ENCODE peak calls at places on chromosomes 2 and 18, in eight cellular contexts. One of them, this sample, is unnamed. For H3K9me3, the result is how much of the 10 kb centered on the place peaks cover.

GRCh38 chr2:83900859-83901258 is 558.2 kb downstream of the SUCLG1 start:
- DNase-seq in mesenchymal stem cell: no peak
- DNase-seq in CD8-positive, alpha-beta memory T cell: no peak
- DNase-seq in right atrium auricular region: no peak
- DNase-seq in esophagus muscularis mucosa: no peak
- DNase-seq in cardiac muscle cell: no peak
- DNase-seq in SK-N-SH: no peak
- DNase-seq in adrenal gland: no peak
- DNase-seq in this sample: no peak

GRCh38 chr2:42186945-42187632 is 17.9 kb downstream of the EML4 start:
- DNase-seq in esophagus muscularis mucosa: no peak
- DNase-seq in cardiac muscle cell: no peak
- DNase-seq in adrenal gland: no peak
- DNase-seq in mesenchymal stem cell: no peak
- DNase-seq in SK-N-SH: no peak
- DNase-seq in right atrium auricular region: no peak
- DNase-seq in CD8-positive, alpha-beta memory T cell: no peak
- DNase-seq in this sample: no peak

GRCh38 chr18:26618130-26618529 is 69.8 kb upstream of the KCTD1 start:
- DNase-seq in SK-N-SH: no peak
- DNase-seq in adrenal gland: no peak
- DNase-seq in right atrium auricular region: no peak
- DNase-seq in mesenchymal stem cell: no peak
- DNase-seq in cardiac muscle cell: no peak
- DNase-seq in CD8-positive, alpha-beta memory T cell: no peak
- DNase-seq in esophagus muscularis mucosa: no peak
- DNase-seq in this sample: no peak

GRCh38 chr2:239247401-239248245 is 153.2 kb downstream of the HDAC4 start:
- DNase-seq in SK-N-SH: no peak
- DNase-seq in esophagus muscularis mucosa: no peak
- DNase-seq in right atrium auricular region: no peak
- DNase-seq in adrenal gland: no peak
- DNase-seq in CD8-positive, alpha-beta memory T cell: no peak
- DNase-seq in mesenchymal stem cell: no peak
- DNase-seq in cardiac muscle cell: no peak
- DNase-seq in this sample: no peak

GRCh38 chr2:38475567-38475881 is 98.5 kb upstream of the ATL2 start:
- DNase-seq in mesenchymal stem cell: no peak
- DNase-seq in CD8-positive, alpha-beta memory T cell: no peak
- DNase-seq in cardiac muscle cell: no peak
- DNase-seq in right atrium auricular region: no peak
- DNase-seq in esophagus muscularis mucosa: no peak
- DNase-seq in adrenal gland: no peak
- DNase-seq in SK-N-SH: no peak
- DNase-seq in this sample: no peak

GRCh38 chr2:241803387-241804325 is 5.3 kb upstream of the NEU4 start:
- DNase-seq in SK-N-SH: peak
- DNase-seq in adrenal gland: peak
- DNase-seq in cardiac muscle cell: peak
- DNase-seq in esophagus muscularis mucosa: peak
- DNase-seq in CD8-positive, alpha-beta memory T cell: peak
- DNase-seq in mesenchymal stem cell: no peak
- DNase-seq in right atrium auricular region: no peak
- DNase-seq in this sample: no peak

GRCh38 chr2:179240481-179241451 is 23.9 kb downstream of the SESTD1 start:
- DNase-seq in esophagus muscularis mucosa: no peak
- DNase-seq in adrenal gland: no peak
- DNase-seq in CD8-positive, alpha-beta memory T cell: no peak
- DNase-seq in SK-N-SH: no peak
- DNase-seq in mesenchymal stem cell: no peak
- DNase-seq in cardiac muscle cell: no peak
- DNase-seq in right atrium auricular region: no peak
- DNase-seq in this sample: no peak

GRCh38 chr2:213238753-213239591 is 45.3 kb upstream of the SPAG16 start:
- DNase-seq in right atrium auricular region: no peak
- DNase-seq in esophagus muscularis mucosa: no peak
- DNase-seq in SK-N-SH: no peak
- DNase-seq in mesenchymal stem cell: peak
- DNase-seq in adrenal gland: no peak
- DNase-seq in cardiac muscle cell: peak
- DNase-seq in CD8-positive, alpha-beta memory T cell: no peak
- DNase-seq in this sample: peak

GRCh38 chr18:63119647-63120046 is 199.9 kb downstream of the BCL2 start:
- DNase-seq in cardiac muscle cell: peak
- DNase-seq in CD8-positive, alpha-beta memory T cell: no peak
- DNase-seq in mesenchymal stem cell: peak
- DNase-seq in esophagus muscularis mucosa: no peak
- DNase-seq in right atrium auricular region: no peak
- DNase-seq in SK-N-SH: peak
- DNase-seq in adrenal gland: no peak
- DNase-seq in this sample: peak

GRCh38 chr2:100064592-100065006 is 77.8 kb downstream of the AFF3 start:
- DNase-seq in esophagus muscularis mucosa: no peak
- DNase-seq in mesenchymal stem cell: no peak
- DNase-seq in CD8-positive, alpha-beta memory T cell: no peak
- DNase-seq in adrenal gland: no peak
- DNase-seq in cardiac muscle cell: no peak
- DNase-seq in SK-N-SH: no peak
- DNase-seq in right atrium auricular region: no peak
- DNase-seq in this sample: no peak

GRCh38 chr2:3320910-3321605 is 56.6 kb downstream of the EIPR1 start:
- DNase-seq in right atrium auricular region: no peak
- DNase-seq in adrenal gland: no peak
- DNase-seq in cardiac muscle cell: no peak
- DNase-seq in mesenchymal stem cell: no peak
- DNase-seq in esophagus muscularis mucosa: no peak
- DNase-seq in CD8-positive, alpha-beta memory T cell: no peak
- DNase-seq in SK-N-SH: no peak
- DNase-seq in this sample: no peak

GRCh38 chr2:216151313-216152030 is 42.3 kb downstream of the XRCC5 start:
- DNase-seq in CD8-positive, alpha-beta memory T cell: no peak
- DNase-seq in right atrium auricular region: no peak
- DNase-seq in mesenchymal stem cell: peak
- DNase-seq in SK-N-SH: peak
- DNase-seq in cardiac muscle cell: peak
- DNase-seq in adrenal gland: no peak
- DNase-seq in esophagus muscularis mucosa: no peak
- DNase-seq in this sample: no peak

GRCh38 chr2:223888251-223888650 is 50.9 kb upstream of the AP1S3 start:
- DNase-seq in esophagus muscularis mucosa: no peak
- DNase-seq in adrenal gland: no peak
- DNase-seq in CD8-positive, alpha-beta memory T cell: no peak
- DNase-seq in cardiac muscle cell: no peak
- DNase-seq in mesenchymal stem cell: no peak
- DNase-seq in SK-N-SH: no peak
- DNase-seq in right atrium auricular region: no peak
- DNase-seq in this sample: peak

GRCh38 chr18:75052475-75052874 is 156.5 kb downstream of the PTGR3 start:
- DNase-seq in CD8-positive, alpha-beta memory T cell: no peak
- DNase-seq in right atrium auricular region: no peak
- DNase-seq in mesenchymal stem cell: no peak
- DNase-seq in esophagus muscularis mucosa: no peak
- DNase-seq in cardiac muscle cell: no peak
- DNase-seq in SK-N-SH: no peak
- DNase-seq in adrenal gland: no peak
- DNase-seq in this sample: no peak

GRCh38 chr18:73365018-73365417 is 497.2 kb upstream of the NETO1 start:
- DNase-seq in cardiac muscle cell: no peak
- DNase-seq in esophagus muscularis mucosa: no peak
- DNase-seq in adrenal gland: peak
- DNase-seq in mesenchymal stem cell: no peak
- DNase-seq in CD8-positive, alpha-beta memory T cell: no peak
- DNase-seq in SK-N-SH: no peak
- DNase-seq in right atrium auricular region: no peak
- DNase-seq in this sample: no peak

GRCh38 chr2:144349674-144350073 is 170.2 kb downstream of the ZEB2 start:
- DNase-seq in CD8-positive, alpha-beta memory T cell: no peak
- DNase-seq in esophagus muscularis mucosa: no peak
- DNase-seq in cardiac muscle cell: no peak
- DNase-seq in mesenchymal stem cell: no peak
- DNase-seq in SK-N-SH: no peak
- DNase-seq in adrenal gland: no peak
- DNase-seq in right atrium auricular region: no peak
- DNase-seq in this sample: no peak

GRCh38 chr2:97993926-97994325 is 1.8 kb downstream of the TMEM131 start:
- DNase-seq in mesenchymal stem cell: no peak
- DNase-seq in esophagus muscularis mucosa: no peak
- DNase-seq in adrenal gland: no peak
- DNase-seq in cardiac muscle cell: no peak
- DNase-seq in right atrium auricular region: no peak
- DNase-seq in SK-N-SH: no peak
- DNase-seq in CD8-positive, alpha-beta memory T cell: no peak
- DNase-seq in this sample: no peak
- H3K4me3 ChIP-seq in mesenchymal stem cell: no peak
- H3K4me3 ChIP-seq in esophagus muscularis mucosa: peak
- H3K4me3 ChIP-seq in adrenal gland: no peak
- H3K4me3 ChIP-seq in cardiac muscle cell: peak
- H3K4me3 ChIP-seq in right atrium auricular region: peak
- H3K4me3 ChIP-seq in SK-N-SH: peak
- H3K4me3 ChIP-seq in CD8-positive, alpha-beta memory T cell: peak
- H3K4me3 ChIP-seq in this sample: peak

GRCh38 chr18:60331890-60332289 is 40.7 kb downstream of the MC4R start:
- DNase-seq in right atrium auricular region: no peak
- DNase-seq in adrenal gland: peak
- DNase-seq in esophagus muscularis mucosa: no peak
- DNase-seq in SK-N-SH: no peak
- DNase-seq in mesenchymal stem cell: no peak
- DNase-seq in cardiac muscle cell: no peak
- DNase-seq in CD8-positive, alpha-beta memory T cell: no peak
- DNase-seq in this sample: peak

GRCh38 chr18:60327880-60328589 is 44.5 kb downstream of the MC4R start:
- DNase-seq in cardiac muscle cell: no peak
- DNase-seq in CD8-positive, alpha-beta memory T cell: no peak
- DNase-seq in esophagus muscularis mucosa: no peak
- DNase-seq in mesenchymal stem cell: peak
- DNase-seq in SK-N-SH: no peak
- DNase-seq in adrenal gland: no peak
- DNase-seq in right atrium auricular region: no peak
- DNase-seq in this sample: no peak

DNA sequence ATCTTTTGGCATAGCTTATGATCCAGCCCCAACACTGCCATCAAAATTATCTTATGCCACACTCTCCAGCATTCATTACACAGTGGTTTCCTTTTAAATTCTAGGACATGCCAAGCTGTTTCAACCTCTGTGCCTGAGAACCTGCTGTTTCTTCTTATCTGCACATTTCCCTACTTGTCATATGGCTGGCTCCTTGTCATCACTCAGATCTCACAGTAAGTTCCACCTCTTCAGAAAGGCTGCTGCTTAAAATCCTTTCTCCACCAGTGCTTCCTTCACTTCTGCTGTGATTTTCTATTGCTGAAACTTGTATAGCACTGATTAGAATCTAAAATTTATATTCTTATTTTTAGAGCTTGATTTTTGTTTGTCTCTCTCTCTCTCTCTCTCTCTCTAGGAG is 43.4 kb downstream of the MC4R start:
- DNase-seq in cardiac muscle cell: no peak
- DNase-seq in adrenal gland: no peak
- DNase-seq in SK-N-SH: no peak
- DNase-seq in mesenchymal stem cell: no peak
- DNase-seq in esophagus muscularis mucosa: no peak
- DNase-seq in right atrium auricular region: no peak
- DNase-seq in CD8-positive, alpha-beta memory T cell: no peak
- DNase-seq in this sample: no peak
- H3K9me3 ChIP-seq in cardiac muscle cell: under half
- H3K9me3 ChIP-seq in adrenal gland: under half
- H3K9me3 ChIP-seq in SK-N-SH: under half
- H3K9me3 ChIP-seq in mesenchymal stem cell: under half
- H3K9me3 ChIP-seq in esophagus muscularis mucosa: under half
- H3K9me3 ChIP-seq in right atrium auricular region: under half
- H3K9me3 ChIP-seq in CD8-positive, alpha-beta memory T cell: under half
- H3K9me3 ChIP-seq in this sample: under half

GRCh38 chr2:18384242-18384641 is 176.2 kb downstream of the RDH14 start:
- DNase-seq in SK-N-SH: no peak
- DNase-seq in cardiac muscle cell: no peak
- DNase-seq in right atrium auricular region: no peak
- DNase-seq in esophagus muscularis mucosa: no peak
- DNase-seq in CD8-positive, alpha-beta memory T cell: no peak
- DNase-seq in mesenchymal stem cell: no peak
- DNase-seq in adrenal gland: no peak
- DNase-seq in this sample: no peak

DNA sequence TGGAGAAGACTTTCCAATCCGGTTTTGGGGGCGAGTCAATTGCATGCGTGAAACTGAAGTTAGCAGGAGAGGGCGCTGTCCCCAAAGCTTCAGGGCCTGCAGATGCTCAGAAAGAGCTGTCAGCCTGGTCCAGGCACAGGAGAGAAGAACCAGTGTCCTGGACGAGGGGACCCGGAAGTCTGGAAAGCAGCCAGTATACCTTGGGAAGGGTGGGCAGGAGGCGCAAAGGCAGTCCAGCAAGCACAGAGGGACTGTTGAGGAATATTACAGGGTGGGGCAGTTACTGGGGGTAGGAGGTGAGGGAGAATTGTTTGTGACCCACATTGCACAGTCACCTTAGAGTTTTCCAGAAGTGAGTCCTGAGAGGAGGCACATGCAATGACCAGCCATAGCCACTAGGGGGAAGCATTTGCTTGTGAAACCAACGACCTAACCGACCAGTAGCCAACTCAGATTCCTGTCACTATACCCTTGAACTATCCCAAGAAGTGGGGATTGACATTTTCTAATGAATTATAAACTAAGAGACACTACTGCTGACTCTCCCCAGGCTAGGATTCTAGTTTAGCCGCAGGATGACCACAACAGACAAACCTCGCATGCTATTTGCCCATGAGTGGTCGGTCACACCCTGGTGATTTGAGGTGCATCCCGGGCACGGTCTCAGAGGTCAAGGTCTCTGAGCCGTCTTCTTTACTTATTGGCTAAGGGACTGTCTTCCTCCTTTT is 172.8 kb downstream of the RDH14 start:
- DNase-seq in right atrium auricular region: peak
- DNase-seq in CD8-positive, alpha-beta memory T cell: peak
- DNase-seq in esophagus muscularis mucosa: peak
- DNase-seq in cardiac muscle cell: peak
- DNase-seq in SK-N-SH: peak
- DNase-seq in adrenal gland: peak
- DNase-seq in mesenchymal stem cell: peak
- DNase-seq in this sample: peak
- H3K4me3 ChIP-seq in right atrium auricular region: no peak
- H3K4me3 ChIP-seq in CD8-positive, alpha-beta memory T cell: no peak
- H3K4me3 ChIP-seq in esophagus muscularis mucosa: no peak
- H3K4me3 ChIP-seq in cardiac muscle cell: no peak
- H3K4me3 ChIP-seq in SK-N-SH: no peak
- H3K4me3 ChIP-seq in adrenal gland: no peak
- H3K4me3 ChIP-seq in mesenchymal stem cell: no peak
- H3K4me3 ChIP-seq in this sample: no peak

DNA sequence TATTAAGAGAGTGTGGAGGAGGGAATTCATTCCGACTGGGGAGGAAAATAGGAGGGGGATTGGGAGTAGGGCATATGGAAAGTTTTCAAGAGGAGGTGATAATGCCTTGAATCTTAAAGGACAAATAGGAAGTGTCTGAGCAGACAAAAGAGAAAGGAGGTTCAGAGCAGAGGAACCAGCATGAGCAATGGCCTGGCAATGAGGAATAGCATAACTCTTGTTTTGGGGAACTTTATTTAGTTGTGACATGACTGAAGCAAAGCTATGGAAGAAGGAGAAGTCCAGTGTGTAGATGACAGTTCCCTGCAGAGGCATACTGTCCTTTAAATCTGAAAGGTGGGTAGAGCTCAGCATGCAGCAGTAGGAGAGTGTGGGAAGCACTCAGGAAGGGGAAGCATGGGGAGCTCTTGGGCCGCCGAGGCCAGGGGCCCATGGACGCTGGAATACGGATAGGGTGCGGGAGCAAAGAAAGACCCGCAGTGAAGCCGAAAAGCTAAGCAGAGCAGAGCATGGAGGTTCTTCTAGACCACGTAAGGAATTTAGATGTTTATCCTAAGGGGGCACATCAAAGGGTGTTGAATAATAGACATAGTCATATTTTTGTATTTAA is 173.8 kb downstream of the SEPTIN10 start:
- DNase-seq in esophagus muscularis mucosa: no peak
- DNase-seq in right atrium auricular region: no peak
- DNase-seq in adrenal gland: no peak
- DNase-seq in SK-N-SH: no peak
- DNase-seq in cardiac muscle cell: no peak
- DNase-seq in CD8-positive, alpha-beta memory T cell: no peak
- DNase-seq in mesenchymal stem cell: no peak
- DNase-seq in this sample: no peak
- H3K9me3 ChIP-seq in esophagus muscularis mucosa: under half
- H3K9me3 ChIP-seq in right atrium auricular region: under half
- H3K9me3 ChIP-seq in adrenal gland: under half
- H3K9me3 ChIP-seq in SK-N-SH: under half
- H3K9me3 ChIP-seq in cardiac muscle cell: under half
- H3K9me3 ChIP-seq in CD8-positive, alpha-beta memory T cell: under half
- H3K9me3 ChIP-seq in mesenchymal stem cell: under half
- H3K9me3 ChIP-seq in this sample: under half

This sample was measured in SJCRH30.